ENCODE peak calls at places on chromosomes 2 and 18, in four cellular contexts. One of them, this sample, is unnamed.

GRCh38 chr18:29154758-29155725 is 978.1 kb upstream of the CDH2 start:
- DNase-seq in H1: no peak
- DNase-seq in H9: no peak
- DNase-seq in IMR-90: peak; percentile 91
- DNase-seq in this sample: no peak

GRCh38 chr2:192697880-192698279 is 503.1 kb upstream of the TMEFF2 start:
- DNase-seq in H9: no peak
- DNase-seq in IMR-90: no peak
- DNase-seq in H1: no peak
- DNase-seq in this sample: no peak

GRCh38 chr2:2095360-2096093 is 235.5 kb downstream of the MYT1L start:
- DNase-seq in H1: no peak
- DNase-seq in H9: no peak
- DNase-seq in IMR-90: no peak
- DNase-seq in this sample: no peak

GRCh38 chr2:145007673-145008263 is 487.8 kb upstream of the ZEB2 start:
- DNase-seq in H9: no peak
- DNase-seq in IMR-90: peak; percentile 66
- DNase-seq in H1: no peak
- DNase-seq in this sample: no peak

GRCh38 chr2:233147136-233147828 is 87.1 kb downstream of the INPP5D start:
- DNase-seq in H9: no peak
- DNase-seq in IMR-90: no peak
- DNase-seq in H1: no peak
- DNase-seq in this sample: no peak

GRCh38 chr2:24399434-24400206 is 39.3 kb upstream of the ITSN2 start:
- DNase-seq in H1: no peak
- DNase-seq in IMR-90: no peak
- DNase-seq in H9: no peak
- DNase-seq in this sample: no peak

GRCh38 chr18:2657043-2657512 is 1.6 kb downstream of the SMCHD1 start:
- DNase-seq in H1: no peak
- DNase-seq in IMR-90: no peak
- DNase-seq in H9: no peak
- DNase-seq in this sample: no peak

GRCh38 chr2:18971628-18972027 is 382.3 kb upstream of the NT5C1B start:
- DNase-seq in H1: no peak
- DNase-seq in H9: no peak
- DNase-seq in IMR-90: peak; percentile 38
- DNase-seq in this sample: no peak

GRCh38 chr2:240737958-240738357 is 46.3 kb downstream of the AQP12A start:
- DNase-seq in H9: no peak
- DNase-seq in IMR-90: no peak
- DNase-seq in H1: no peak
- DNase-seq in this sample: no peak

GRCh38 chr2:39875914-39876267 is 96.8 kb upstream of the THUMPD2 start:
- DNase-seq in IMR-90: peak; percentile 21
- DNase-seq in H9: no peak
- DNase-seq in H1: no peak
- DNase-seq in this sample: no peak

GRCh38 chr18:10519366-10519765 is 6.5 kb upstream of the NAPG start:
- DNase-seq in IMR-90: peak; percentile 30
- DNase-seq in H1: no peak
- DNase-seq in H9: no peak
- DNase-seq in this sample: no peak

GRCh38 chr2:120818441-120818920 is 82.8 kb downstream of the GLI2 start:
- DNase-seq in H1: no peak
- DNase-seq in H9: no peak
- DNase-seq in IMR-90: peak; percentile 95
- DNase-seq in this sample: peak; percentile 43

GRCh38 chr18:50051288-50051687 is 143.7 kb downstream of the MYO5B start:
- DNase-seq in IMR-90: no peak
- DNase-seq in H1: no peak
- DNase-seq in H9: peak; percentile 44
- DNase-seq in this sample: peak; percentile 54

GRCh38 chr2:98914713-98915580 is 21.1 kb downstream of the CRACDL start:
- DNase-seq in IMR-90: no peak
- DNase-seq in H9: no peak
- DNase-seq in H1: no peak
- DNase-seq in this sample: no peak

GRCh38 chr2:70391988-70392387 is 90.1 kb upstream of the FAM136A start:
- DNase-seq in H1: no peak
- DNase-seq in H9: no peak
- DNase-seq in IMR-90: peak; percentile 19
- DNase-seq in this sample: no peak

GRCh38 chr18:12455511-12455910 is 47.8 kb downstream of the PRELID3A start:
- DNase-seq in H9: no peak
- DNase-seq in IMR-90: peak; percentile 79
- DNase-seq in H1: no peak
- DNase-seq in this sample: no peak

GRCh38 chr2:8481463-8482009 is 200.3 kb upstream of the ID2 start:
- DNase-seq in IMR-90: no peak
- DNase-seq in H9: no peak
- DNase-seq in H1: no peak
- DNase-seq in this sample: no peak

GRCh38 chr18:58894937-58895336 is 30.3 kb downstream of the ZNF532 start:
- DNase-seq in IMR-90: no peak
- DNase-seq in H1: no peak
- DNase-seq in H9: no peak
- DNase-seq in this sample: no peak

GRCh38 chr2:101002562-101003277 is 631 bp downstream of the RPL31 start:
- DNase-seq in H9: no peak
- DNase-seq in H1: no peak
- DNase-seq in IMR-90: no peak
- DNase-seq in this sample: no peak

GRCh38 chr2:199216253-199216652 is 241.5 kb downstream of the SATB2 start:
- DNase-seq in H9: no peak
- DNase-seq in H1: no peak
- DNase-seq in IMR-90: no peak
- DNase-seq in this sample: no peak

GRCh38 chr2:105761931-105762515 is 17.3 kb downstream of the NCK2 start:
- DNase-seq in IMR-90: peak; percentile 19
- DNase-seq in H9: peak; percentile 84
- DNase-seq in H1: peak; percentile 56
- DNase-seq in this sample: peak; percentile 92

GRCh38 chr2:112332123-112332696 is 56.8 kb downstream of the ZC3H6 start:
- DNase-seq in H9: no peak
- DNase-seq in IMR-90: no peak
- DNase-seq in H1: no peak
- DNase-seq in this sample: no peak

GRCh38 chr18:2901405-2901989 is 54.7 kb downstream of the EMILIN2 start:
- DNase-seq in IMR-90: peak; percentile 22
- DNase-seq in H9: no peak
- DNase-seq in H1: no peak
- DNase-seq in this sample: no peak

GRCh38 chr2:71474744-71475421 is 21.5 kb downstream of the DYSF start:
- DNase-seq in H9: no peak
- DNase-seq in H1: no peak
- DNase-seq in IMR-90: no peak
- DNase-seq in this sample: no peak

GRCh38 chr2:69717902-69718301 is 24.0 kb upstream of the ANXA4 start:
- DNase-seq in H9: peak; percentile 46
- DNase-seq in IMR-90: peak; percentile 60
- DNase-seq in H1: peak; percentile 79
- DNase-seq in this sample: no peak

GRCh38 chr2:6916736-6917070 is 509 bp upstream of the RNF144A start:
- DNase-seq in H1: no peak
- DNase-seq in H9: no peak
- DNase-seq in IMR-90: no peak
- DNase-seq in this sample: no peak
- H2BK120ac ChIP-seq in H1: no peak overlapping the region
- H2BK120ac ChIP-seq in H9: no peak overlapping the region
- H2BK120ac ChIP-seq in IMR-90: no peak overlapping the region
- H2BK120ac ChIP-seq in this sample: no peak overlapping the region

DNA sequence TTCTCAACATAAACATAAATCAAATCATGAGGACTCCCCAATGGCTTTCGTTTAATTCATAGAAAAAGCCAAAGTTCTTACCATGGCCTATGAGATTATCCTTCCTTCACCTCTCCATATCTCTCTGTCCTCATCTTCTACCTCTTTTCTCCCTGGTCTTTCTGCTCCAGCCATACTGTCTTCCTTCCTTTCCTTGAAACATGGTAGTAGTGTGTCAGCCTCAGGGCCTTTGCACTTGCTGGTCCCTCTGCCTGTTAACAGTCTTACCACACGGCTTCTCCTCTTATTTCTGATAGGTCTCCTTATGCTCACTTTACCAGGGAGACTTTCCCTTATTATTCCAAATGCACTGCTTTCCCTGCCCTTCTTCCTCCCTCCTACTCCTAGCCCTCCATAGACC is 25.6 kb downstream of the APOB start:
- DNase-seq in H9: no peak
- DNase-seq in IMR-90: no peak
- DNase-seq in H1: no peak
- DNase-seq in this sample: no peak
- H4K5ac ChIP-seq in H9: no peak overlapping the region
- H4K5ac ChIP-seq in IMR-90: no peak overlapping the region
- H4K5ac ChIP-seq in H1: no peak overlapping the region
- H4K5ac ChIP-seq in this sample: no peak overlapping the region

GRCh38 chr18:48831113-48831759 is 119.5 kb downstream of the SMAD7 start:
- DNase-seq in H9: peak; percentile 10
- DNase-seq in H1: no peak
- DNase-seq in IMR-90: no peak
- DNase-seq in this sample: no peak

GRCh38 chr18:48833701-48834394 is 116.9 kb downstream of the SMAD7 start:
- DNase-seq in IMR-90: peak; percentile 23
- DNase-seq in H9: peak; percentile 23
- DNase-seq in H1: no peak
- DNase-seq in this sample: no peak

GRCh38 chr18:48831802-48832201 is 119.0 kb downstream of the SMAD7 start:
- DNase-seq in IMR-90: no peak
- DNase-seq in H1: no peak
- DNase-seq in H9: no peak
- DNase-seq in this sample: no peak

GRCh38 chr18:48834421-48835011 is 116.2 kb downstream of the SMAD7 start:
- DNase-seq in H1: peak; percentile 53
- DNase-seq in IMR-90: peak; percentile 96
- DNase-seq in H9: peak; percentile 75
- DNase-seq in this sample: peak; percentile 93

GRCh38 chr18:48832961-48833700 is 117.6 kb downstream of the SMAD7 start:
- DNase-seq in IMR-90: peak; percentile 67
- DNase-seq in H9: peak; percentile 31
- DNase-seq in H1: no peak
- DNase-seq in this sample: peak; percentile 59
- H3K27ac ChIP-seq in IMR-90: peak overlapping the region; percentile 9
- H3K27ac ChIP-seq in H9: no peak overlapping the region
- H3K27ac ChIP-seq in H1: no peak overlapping the region
- H3K27ac ChIP-seq in this sample: peak overlapping the region; percentile 39

DNA sequence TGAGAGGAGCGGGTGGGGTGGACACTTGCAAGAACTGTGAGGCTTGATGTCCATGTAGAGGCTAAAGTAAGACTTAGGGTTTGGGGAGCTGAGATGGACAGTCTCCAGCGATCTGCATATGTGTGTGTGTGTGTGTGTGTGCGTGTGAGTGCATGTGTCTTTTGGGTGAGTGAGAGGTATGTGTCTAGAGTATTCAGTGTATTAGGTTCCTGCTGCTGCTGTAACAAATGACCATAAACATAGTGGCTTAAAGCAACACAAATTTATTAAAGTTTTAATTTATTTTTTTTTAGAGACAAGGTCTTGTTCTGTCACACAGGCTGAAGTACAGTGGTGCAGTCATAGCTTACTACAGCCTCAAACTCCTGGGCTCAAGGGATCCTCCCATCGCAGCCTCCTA is 155.4 kb upstream of the SPRED2 start:
- DNase-seq in IMR-90: no peak
- DNase-seq in H1: no peak
- DNase-seq in H9: no peak
- DNase-seq in this sample: no peak
- H2BK120ac ChIP-seq in IMR-90: no peak overlapping the region
- H2BK120ac ChIP-seq in H1: no peak overlapping the region
- H2BK120ac ChIP-seq in H9: no peak overlapping the region
- H2BK120ac ChIP-seq in this sample: no peak overlapping the region

DNA sequence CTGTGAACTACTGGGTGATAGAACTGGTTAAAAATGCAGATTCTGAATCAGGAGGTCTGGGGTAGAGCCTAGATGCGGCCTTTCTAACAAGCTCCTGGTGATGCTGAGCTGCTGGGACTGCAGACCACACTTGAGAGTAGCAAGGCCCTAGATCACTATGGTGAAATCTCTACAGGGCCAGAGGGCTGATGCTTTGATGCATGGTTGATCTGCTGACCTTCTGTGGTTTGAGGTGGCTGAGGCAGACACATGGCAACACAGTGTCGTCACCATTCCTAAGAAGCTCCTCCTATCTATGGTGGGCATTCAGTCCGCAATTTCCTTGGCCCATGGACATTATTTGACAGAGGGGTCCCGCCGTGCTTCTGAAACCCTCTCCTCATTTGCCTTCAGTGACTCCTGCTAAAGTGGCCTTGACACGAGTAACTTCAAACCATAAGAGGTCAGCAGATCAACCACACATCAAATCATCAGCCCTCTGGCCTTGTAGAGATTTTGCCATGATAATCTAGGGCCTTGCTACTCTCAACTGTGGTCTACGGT is 19.8 kb downstream of the CCDC68 start:
- DNase-seq in H9: no peak
- DNase-seq in IMR-90: no peak
- DNase-seq in H1: no peak
- DNase-seq in this sample: no peak
- H4K5ac ChIP-seq in H9: no peak overlapping the region
- H4K5ac ChIP-seq in IMR-90: no peak overlapping the region
- H4K5ac ChIP-seq in H1: no peak overlapping the region
- H4K5ac ChIP-seq in this sample: no peak overlapping the region

DNA sequence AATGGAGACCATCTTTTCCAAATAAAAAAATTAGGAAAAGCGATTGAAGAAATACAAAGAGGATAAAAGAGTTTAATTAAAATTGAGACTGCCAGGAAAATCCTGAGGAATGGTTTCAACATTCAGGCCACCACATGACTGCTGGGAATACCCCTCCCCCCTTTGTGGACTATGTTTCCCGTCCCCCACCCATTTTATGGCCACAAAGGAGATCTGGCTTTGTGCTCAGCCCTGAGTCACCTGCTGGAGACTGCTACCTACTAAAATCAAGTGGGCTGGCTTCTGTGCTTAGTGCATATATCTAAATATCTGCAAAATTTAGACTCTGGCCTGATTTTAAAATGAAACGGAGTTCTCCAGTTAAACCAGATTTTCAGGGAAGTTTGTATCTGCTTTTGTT is 10.1 kb downstream of the RND3 start:
- DNase-seq in IMR-90: peak; percentile 50
- DNase-seq in H1: no peak
- DNase-seq in H9: no peak
- DNase-seq in this sample: peak; percentile 48
- H3K27ac ChIP-seq in IMR-90: peak overlapping the region; percentile 49
- H3K27ac ChIP-seq in H1: no peak overlapping the region
- H3K27ac ChIP-seq in H9: no peak overlapping the region
- H3K27ac ChIP-seq in this sample: no peak overlapping the region

This sample was measured in mesendoderm.